ENCODE peak calls at places on chromosome 22, in ten cellular contexts. One of them, this sample, is unnamed.

GRCh38 chr22:44382461-44383038 is 69.8 kb upstream of the SHISAL1 start:
- DNase-seq in activated CD4-positive, alpha-beta T cell treated with anti-CD3 and anti-CD28 coated beads, Interleukin-2, amount 50 U/mL, for 48 hours: no peak
- DNase-seq in stomach: no peak
- DNase-seq in heart left ventricle: no peak
- DNase-seq in natural killer cell: no peak
- DNase-seq in NCI-H774: no peak
- DNase-seq in substantia nigra: no peak
- DNase-seq in SW480: no peak
- DNase-seq in kidney: peak; percentile 43
- DNase-seq in fibroblast of lung: no peak
- DNase-seq in this sample: no peak

GRCh38 chr22:50247748-50248147 is 2.9 kb upstream of the TUBGCP6 start:
- DNase-seq in activated CD4-positive, alpha-beta T cell treated with anti-CD3 and anti-CD28 coated beads, Interleukin-2, amount 50 U/mL, for 48 hours: peak; percentile 45
- DNase-seq in stomach: peak; percentile 78
- DNase-seq in heart left ventricle: no peak
- DNase-seq in natural killer cell: peak; percentile 36
- DNase-seq in NCI-H774: peak; percentile 65
- DNase-seq in substantia nigra: no peak
- DNase-seq in SW480: no peak
- DNase-seq in kidney: peak; percentile 84
- DNase-seq in fibroblast of lung: peak; percentile 67
- DNase-seq in this sample: peak; percentile 76

GRCh38 chr22:17077255-17077654 is 7.5 kb upstream of the IL17RA start:
- DNase-seq in activated CD4-positive, alpha-beta T cell treated with anti-CD3 and anti-CD28 coated beads, Interleukin-2, amount 50 U/mL, for 48 hours: no peak
- DNase-seq in stomach: no peak
- DNase-seq in heart left ventricle: no peak
- DNase-seq in natural killer cell: no peak
- DNase-seq in NCI-H774: no peak
- DNase-seq in substantia nigra: no peak
- DNase-seq in SW480: peak; percentile 22
- DNase-seq in kidney: no peak
- DNase-seq in fibroblast of lung: peak; percentile 88
- DNase-seq in this sample: no peak

GRCh38 chr22:20434773-20435172 is 2.9 kb downstream of the SCARF2 start:
- DNase-seq in activated CD4-positive, alpha-beta T cell treated with anti-CD3 and anti-CD28 coated beads, Interleukin-2, amount 50 U/mL, for 48 hours: no peak
- DNase-seq in stomach: no peak
- DNase-seq in heart left ventricle: no peak
- DNase-seq in natural killer cell: no peak
- DNase-seq in NCI-H774: no peak
- DNase-seq in substantia nigra: no peak
- DNase-seq in SW480: no peak
- DNase-seq in kidney: peak; percentile 21
- DNase-seq in fibroblast of lung: no peak
- DNase-seq in this sample: no peak

GRCh38 chr22:22060200-22061084 is 77.9 kb upstream of the TOP3B start:
- DNase-seq in activated CD4-positive, alpha-beta T cell treated with anti-CD3 and anti-CD28 coated beads, Interleukin-2, amount 50 U/mL, for 48 hours: peak; percentile 76
- DNase-seq in stomach: no peak
- DNase-seq in heart left ventricle: peak; percentile 25
- DNase-seq in natural killer cell: peak; percentile 35
- DNase-seq in NCI-H774: no peak
- DNase-seq in substantia nigra: peak; percentile 46
- DNase-seq in SW480: no peak
- DNase-seq in kidney: no peak
- DNase-seq in fibroblast of lung: no peak
- DNase-seq in this sample: peak; percentile 48

GRCh38 chr22:39209756-39210155 is 35.0 kb downstream of the PDGFB start:
- DNase-seq in activated CD4-positive, alpha-beta T cell treated with anti-CD3 and anti-CD28 coated beads, Interleukin-2, amount 50 U/mL, for 48 hours: no peak
- DNase-seq in stomach: no peak
- DNase-seq in heart left ventricle: no peak
- DNase-seq in natural killer cell: no peak
- DNase-seq in NCI-H774: peak; percentile 88
- DNase-seq in substantia nigra: no peak
- DNase-seq in SW480: peak; percentile 36
- DNase-seq in kidney: peak; percentile 44
- DNase-seq in fibroblast of lung: no peak
- DNase-seq in this sample: no peak

GRCh38 chr22:39467390-39467901 is 10.6 kb downstream of the MGAT3 start:
- DNase-seq in activated CD4-positive, alpha-beta T cell treated with anti-CD3 and anti-CD28 coated beads, Interleukin-2, amount 50 U/mL, for 48 hours: no peak
- DNase-seq in stomach: no peak
- DNase-seq in heart left ventricle: no peak
- DNase-seq in natural killer cell: no peak
- DNase-seq in NCI-H774: no peak
- DNase-seq in substantia nigra: no peak
- DNase-seq in SW480: no peak
- DNase-seq in kidney: no peak
- DNase-seq in fibroblast of lung: no peak
- DNase-seq in this sample: no peak

GRCh38 chr22:43681724-43682360 is 130.3 kb downstream of the EFCAB6 start:
- DNase-seq in activated CD4-positive, alpha-beta T cell treated with anti-CD3 and anti-CD28 coated beads, Interleukin-2, amount 50 U/mL, for 48 hours: no peak
- DNase-seq in stomach: no peak
- DNase-seq in heart left ventricle: no peak
- DNase-seq in natural killer cell: no peak
- DNase-seq in NCI-H774: no peak
- DNase-seq in substantia nigra: no peak
- DNase-seq in SW480: peak; percentile 9
- DNase-seq in kidney: no peak
- DNase-seq in fibroblast of lung: no peak
- DNase-seq in this sample: no peak

GRCh38 chr22:34829485-34829884 is 236.5 kb upstream of the ISX start:
- DNase-seq in activated CD4-positive, alpha-beta T cell treated with anti-CD3 and anti-CD28 coated beads, Interleukin-2, amount 50 U/mL, for 48 hours: no peak
- DNase-seq in stomach: no peak
- DNase-seq in heart left ventricle: no peak
- DNase-seq in natural killer cell: no peak
- DNase-seq in NCI-H774: no peak
- DNase-seq in substantia nigra: no peak
- DNase-seq in SW480: no peak
- DNase-seq in kidney: no peak
- DNase-seq in fibroblast of lung: no peak
- DNase-seq in this sample: no peak

GRCh38 chr22:32327596-32328171 is 30.0 kb upstream of the RFPL3 start:
- DNase-seq in activated CD4-positive, alpha-beta T cell treated with anti-CD3 and anti-CD28 coated beads, Interleukin-2, amount 50 U/mL, for 48 hours: no peak
- DNase-seq in stomach: peak; percentile 13
- DNase-seq in heart left ventricle: no peak
- DNase-seq in natural killer cell: no peak
- DNase-seq in NCI-H774: no peak
- DNase-seq in substantia nigra: no peak
- DNase-seq in SW480: no peak
- DNase-seq in kidney: no peak
- DNase-seq in fibroblast of lung: no peak
- DNase-seq in this sample: no peak

GRCh38 chr22:39494471-39495120 is 7.5 kb upstream of the MIEF1 start:
- DNase-seq in activated CD4-positive, alpha-beta T cell treated with anti-CD3 and anti-CD28 coated beads, Interleukin-2, amount 50 U/mL, for 48 hours: no peak
- DNase-seq in stomach: no peak
- DNase-seq in heart left ventricle: no peak
- DNase-seq in natural killer cell: no peak
- DNase-seq in NCI-H774: no peak
- DNase-seq in substantia nigra: no peak
- DNase-seq in SW480: no peak
- DNase-seq in kidney: peak; percentile 58
- DNase-seq in fibroblast of lung: no peak
- DNase-seq in this sample: no peak

GRCh38 chr22:17548756-17549035 is 14.6 kb upstream of the SLC25A18 start:
- DNase-seq in activated CD4-positive, alpha-beta T cell treated with anti-CD3 and anti-CD28 coated beads, Interleukin-2, amount 50 U/mL, for 48 hours: no peak
- DNase-seq in stomach: no peak
- DNase-seq in heart left ventricle: no peak
- DNase-seq in natural killer cell: no peak
- DNase-seq in NCI-H774: no peak
- DNase-seq in substantia nigra: no peak
- DNase-seq in SW480: no peak
- DNase-seq in kidney: no peak
- DNase-seq in fibroblast of lung: no peak
- DNase-seq in this sample: no peak

GRCh38 chr22:49155039-49155808 is 672.4 kb downstream of the BRD1 start:
- DNase-seq in activated CD4-positive, alpha-beta T cell treated with anti-CD3 and anti-CD28 coated beads, Interleukin-2, amount 50 U/mL, for 48 hours: no peak
- DNase-seq in stomach: no peak
- DNase-seq in heart left ventricle: no peak
- DNase-seq in natural killer cell: no peak
- DNase-seq in NCI-H774: no peak
- DNase-seq in substantia nigra: no peak
- DNase-seq in SW480: no peak
- DNase-seq in kidney: peak; percentile 56
- DNase-seq in fibroblast of lung: no peak
- DNase-seq in this sample: no peak

GRCh38 chr22:23531966-23532735 is 47.9 kb downstream of the IGLL1 start:
- DNase-seq in activated CD4-positive, alpha-beta T cell treated with anti-CD3 and anti-CD28 coated beads, Interleukin-2, amount 50 U/mL, for 48 hours: no peak
- DNase-seq in stomach: no peak
- DNase-seq in heart left ventricle: no peak
- DNase-seq in natural killer cell: no peak
- DNase-seq in NCI-H774: no peak
- DNase-seq in substantia nigra: no peak
- DNase-seq in SW480: no peak
- DNase-seq in kidney: peak; percentile 56
- DNase-seq in fibroblast of lung: no peak
- DNase-seq in this sample: no peak

GRCh38 chr22:46363611-46364321 is 28.3 kb downstream of the TRMU start:
- DNase-seq in activated CD4-positive, alpha-beta T cell treated with anti-CD3 and anti-CD28 coated beads, Interleukin-2, amount 50 U/mL, for 48 hours: no peak
- DNase-seq in stomach: no peak
- DNase-seq in heart left ventricle: no peak
- DNase-seq in natural killer cell: no peak
- DNase-seq in NCI-H774: no peak
- DNase-seq in substantia nigra: no peak
- DNase-seq in SW480: no peak
- DNase-seq in kidney: peak; percentile 63
- DNase-seq in fibroblast of lung: no peak
- DNase-seq in this sample: no peak

GRCh38 chr22:39309364-39309861 is 10.0 kb downstream of the RPL3 start:
- DNase-seq in activated CD4-positive, alpha-beta T cell treated with anti-CD3 and anti-CD28 coated beads, Interleukin-2, amount 50 U/mL, for 48 hours: no peak
- DNase-seq in stomach: no peak
- DNase-seq in heart left ventricle: no peak
- DNase-seq in natural killer cell: no peak
- DNase-seq in NCI-H774: no peak
- DNase-seq in substantia nigra: no peak
- DNase-seq in SW480: peak; percentile 91
- DNase-seq in kidney: no peak
- DNase-seq in fibroblast of lung: no peak
- DNase-seq in this sample: peak; percentile 85

GRCh38 chr22:42644422-42645340 is 4.3 kb upstream of the ATP5MGL start:
- DNase-seq in activated CD4-positive, alpha-beta T cell treated with anti-CD3 and anti-CD28 coated beads, Interleukin-2, amount 50 U/mL, for 48 hours: no peak
- DNase-seq in stomach: peak; percentile 52
- DNase-seq in heart left ventricle: peak; percentile 81
- DNase-seq in natural killer cell: no peak
- DNase-seq in NCI-H774: no peak
- DNase-seq in substantia nigra: no peak
- DNase-seq in SW480: no peak
- DNase-seq in kidney: no peak
- DNase-seq in fibroblast of lung: peak; percentile 36
- DNase-seq in this sample: peak; percentile 48

GRCh38 chr22:41966607-41967240 is 2.5 kb upstream of the SEPTIN3 start:
- DNase-seq in activated CD4-positive, alpha-beta T cell treated with anti-CD3 and anti-CD28 coated beads, Interleukin-2, amount 50 U/mL, for 48 hours: peak; percentile 31
- DNase-seq in stomach: peak; percentile 38
- DNase-seq in heart left ventricle: no peak
- DNase-seq in natural killer cell: no peak
- DNase-seq in NCI-H774: no peak
- DNase-seq in substantia nigra: peak; percentile 25
- DNase-seq in SW480: peak; percentile 85
- DNase-seq in kidney: no peak
- DNase-seq in fibroblast of lung: peak; percentile 84
- DNase-seq in this sample: peak; percentile 79

GRCh38 chr22:43889366-43890253 is 2.2 kb downstream of the PNPLA5 start:
- DNase-seq in activated CD4-positive, alpha-beta T cell treated with anti-CD3 and anti-CD28 coated beads, Interleukin-2, amount 50 U/mL, for 48 hours: no peak
- DNase-seq in stomach: no peak
- DNase-seq in heart left ventricle: no peak
- DNase-seq in natural killer cell: no peak
- DNase-seq in NCI-H774: no peak
- DNase-seq in substantia nigra: no peak
- DNase-seq in SW480: peak; percentile 15
- DNase-seq in kidney: peak; percentile 57
- DNase-seq in fibroblast of lung: peak; percentile 29
- DNase-seq in this sample: no peak

GRCh38 chr22:49247194-49247924 is 580.3 kb downstream of the BRD1 start:
- DNase-seq in activated CD4-positive, alpha-beta T cell treated with anti-CD3 and anti-CD28 coated beads, Interleukin-2, amount 50 U/mL, for 48 hours: no peak
- DNase-seq in stomach: no peak
- DNase-seq in heart left ventricle: peak; percentile 1
- DNase-seq in natural killer cell: no peak
- DNase-seq in NCI-H774: no peak
- DNase-seq in substantia nigra: no peak
- DNase-seq in SW480: no peak
- DNase-seq in kidney: no peak
- DNase-seq in fibroblast of lung: no peak
- DNase-seq in this sample: no peak

GRCh38 chr22:41636467-41636866 is 15.4 kb downstream of the XRCC6 start:
- DNase-seq in activated CD4-positive, alpha-beta T cell treated with anti-CD3 and anti-CD28 coated beads, Interleukin-2, amount 50 U/mL, for 48 hours: no peak
- DNase-seq in stomach: no peak
- DNase-seq in heart left ventricle: peak; percentile 32
- DNase-seq in natural killer cell: no peak
- DNase-seq in NCI-H774: no peak
- DNase-seq in substantia nigra: no peak
- DNase-seq in SW480: no peak
- DNase-seq in kidney: no peak
- DNase-seq in fibroblast of lung: peak; percentile 60
- DNase-seq in this sample: peak; percentile 37

GRCh38 chr22:44357296-44357961 is 44.7 kb upstream of the SHISAL1 start:
- DNase-seq in activated CD4-positive, alpha-beta T cell treated with anti-CD3 and anti-CD28 coated beads, Interleukin-2, amount 50 U/mL, for 48 hours: no peak
- DNase-seq in stomach: no peak
- DNase-seq in heart left ventricle: no peak
- DNase-seq in natural killer cell: no peak
- DNase-seq in NCI-H774: no peak
- DNase-seq in substantia nigra: no peak
- DNase-seq in SW480: no peak
- DNase-seq in kidney: no peak
- DNase-seq in fibroblast of lung: no peak
- DNase-seq in this sample: peak; percentile 36

GRCh38 chr22:37661160-37661924 is 2.8 kb downstream of the PDXP start:
- DNase-seq in activated CD4-positive, alpha-beta T cell treated with anti-CD3 and anti-CD28 coated beads, Interleukin-2, amount 50 U/mL, for 48 hours: no peak
- DNase-seq in stomach: no peak
- DNase-seq in heart left ventricle: no peak
- DNase-seq in natural killer cell: no peak
- DNase-seq in NCI-H774: peak; percentile 16
- DNase-seq in substantia nigra: peak; percentile 36
- DNase-seq in SW480: peak; percentile 29
- DNase-seq in kidney: no peak
- DNase-seq in fibroblast of lung: peak; percentile 80
- DNase-seq in this sample: peak; percentile 79

GRCh38 chr22:36243996-36244395 is 4.7 kb upstream of the APOL2 start:
- DNase-seq in activated CD4-positive, alpha-beta T cell treated with anti-CD3 and anti-CD28 coated beads, Interleukin-2, amount 50 U/mL, for 48 hours: no peak
- DNase-seq in stomach: no peak
- DNase-seq in heart left ventricle: no peak
- DNase-seq in natural killer cell: no peak
- DNase-seq in NCI-H774: no peak
- DNase-seq in substantia nigra: no peak
- DNase-seq in SW480: no peak
- DNase-seq in kidney: no peak
- DNase-seq in fibroblast of lung: no peak
- DNase-seq in this sample: no peak

GRCh38 chr22:48695251-48695650 is 1132.4 kb downstream of the BRD1 start:
- DNase-seq in activated CD4-positive, alpha-beta T cell treated with anti-CD3 and anti-CD28 coated beads, Interleukin-2, amount 50 U/mL, for 48 hours: no peak
- DNase-seq in stomach: no peak
- DNase-seq in heart left ventricle: no peak
- DNase-seq in natural killer cell: no peak
- DNase-seq in NCI-H774: no peak
- DNase-seq in substantia nigra: no peak
- DNase-seq in SW480: no peak
- DNase-seq in kidney: no peak
- DNase-seq in fibroblast of lung: peak; percentile 44
- DNase-seq in this sample: no peak

GRCh38 chr22:44037519-44038370 is 13.6 kb downstream of the PARVB start:
- DNase-seq in activated CD4-positive, alpha-beta T cell treated with anti-CD3 and anti-CD28 coated beads, Interleukin-2, amount 50 U/mL, for 48 hours: no peak
- DNase-seq in stomach: no peak
- DNase-seq in heart left ventricle: peak; percentile 46
- DNase-seq in natural killer cell: no peak
- DNase-seq in NCI-H774: no peak
- DNase-seq in substantia nigra: no peak
- DNase-seq in SW480: peak; percentile 63
- DNase-seq in kidney: no peak
- DNase-seq in fibroblast of lung: peak; percentile 96
- DNase-seq in this sample: peak; percentile 70

GRCh38 chr22:36900880-36901279 is 12.5 kb upstream of the CSF2RB start:
- DNase-seq in activated CD4-positive, alpha-beta T cell treated with anti-CD3 and anti-CD28 coated beads, Interleukin-2, amount 50 U/mL, for 48 hours: no peak
- DNase-seq in stomach: no peak
- DNase-seq in heart left ventricle: no peak
- DNase-seq in natural killer cell: no peak
- DNase-seq in NCI-H774: no peak
- DNase-seq in substantia nigra: no peak
- DNase-seq in SW480: no peak
- DNase-seq in kidney: no peak
- DNase-seq in fibroblast of lung: no peak
- DNase-seq in this sample: no peak

GRCh38 chr22:40070701-40071100 is 75.9 kb downstream of the FAM83F start:
- DNase-seq in activated CD4-positive, alpha-beta T cell treated with anti-CD3 and anti-CD28 coated beads, Interleukin-2, amount 50 U/mL, for 48 hours: no peak
- DNase-seq in stomach: no peak
- DNase-seq in heart left ventricle: no peak
- DNase-seq in natural killer cell: no peak
- DNase-seq in NCI-H774: no peak
- DNase-seq in substantia nigra: no peak
- DNase-seq in SW480: no peak
- DNase-seq in kidney: no peak
- DNase-seq in fibroblast of lung: peak; percentile 58
- DNase-seq in this sample: no peak

This sample was measured in A673.